ENCODE peak calls at places on chromosomes 1 and 21, in six cellular contexts. N is fibroblast of the conjunctiva, I is HT1080, T is MV-4-11, S is T-helper 22 cell, Z is stomach. M is an unnamed sample.
A peak's percentile ranks its signal among the peaks of the same experiment; 100 is the strongest.

GRCh38 chr1:29082519-29082918 is 41.2 kb downstream of the TMEM200B start:
- DNase-seq in Z (no peak), N (no peak), S (no peak), T (no peak), I (no peak), M (no peak)

GRCh38 chr1:17759114-17759513 is 4.0 kb downstream of the ACTL8 start:
- DNase-seq in Z (no peak), S (no peak), N (no peak), T (peak; percentile 18), I (peak; percentile 59), M (peak; percentile 45)

GRCh38 chr1:18632711-18633427 is 2.2 kb downstream of the PAX7 start:
- DNase-seq in N (no peak), I (no peak), T (no peak), Z (no peak), S (no peak), M (no peak)

GRCh38 chr1:33519240-33519884 is 46.9 kb downstream of the ZSCAN20 start:
- DNase-seq in S (no peak), Z (no peak), T (peak; percentile 9), I (no peak), N (no peak), M (peak; percentile 3)

GRCh38 chr1:234550341-234551031 is 59.5 kb downstream of the IRF2BP2 start:
- DNase-seq in T (no peak), Z (no peak), N (no peak), S (no peak), I (no peak), M (no peak)

GRCh38 chr1:13760921-13761320 is 60.9 kb downstream of the PRDM2 start:
- DNase-seq in N (no peak), S (no peak), T (no peak), I (no peak), Z (no peak), M (no peak)

GRCh38 chr1:84382127-84382526 is 16.2 kb upstream of the DNASE2B start:
- DNase-seq in Z (no peak), I (peak; percentile 64), T (no peak), S (no peak), N (no peak), M (no peak)

GRCh38 chr1:237817277-237817676 is 73.4 kb downstream of the ZP4 start:
- DNase-seq in N (no peak), T (no peak), S (no peak), Z (no peak), I (no peak), M (no peak)

GRCh38 chr1:59481915-59482505 is 185.1 kb downstream of the FGGY start:
- DNase-seq in S (no peak), T (no peak), I (no peak), N (no peak), Z (no peak), M (no peak)

GRCh38 chr1:110464340-110464739 is 13.4 kb downstream of the PROK1 start:
- DNase-seq in T (no peak), S (no peak), I (no peak), N (no peak), Z (no peak), M (no peak)

GRCh38 chr1:185499986-185500626 is 183.1 kb upstream of the IVNS1ABP start:
- DNase-seq in I (peak; percentile 89), T (no peak), N (peak; percentile 10), Z (no peak), S (no peak), M (no peak)

GRCh38 chr1:77421504-77422233 is 139.8 kb downstream of the AK5 start:
- DNase-seq in N (no peak), I (no peak), Z (no peak), T (peak; percentile 41), S (no peak), M (no peak)

GRCh38 chr1:70685300-70686286 is 274.5 kb downstream of the CTH start:
- DNase-seq in Z (peak; percentile 69), I (peak; percentile 54), S (no peak), N (peak; percentile 57), T (peak; percentile 67), M (peak; percentile 67)

GRCh38 chr1:30962609-30963508 is 54.3 kb upstream of the SDC3 start:
- DNase-seq in S (no peak), I (no peak), T (no peak), Z (no peak), N (no peak), M (peak; percentile 6)

GRCh38 chr21:46157396-46157986 is 2.1 kb upstream of the FTCD start:
- DNase-seq in Z (no peak), I (no peak), S (no peak), N (no peak), T (no peak), M (no peak)

GRCh38 chr1:24117722-24118409 is 5.9 kb upstream of the MYOM3 start:
- DNase-seq in S (no peak), I (peak; percentile 47), N (no peak), Z (peak; percentile 32), T (no peak), M (no peak)

GRCh38 chr1:169460193-169460833 is 25.4 kb downstream of the SLC19A2 start:
- DNase-seq in I (peak; percentile 3), T (no peak), N (no peak), Z (peak; percentile 28), S (no peak), M (no peak)

GRCh38 chr1:66623812-66624211 is 89.9 kb downstream of the SGIP1 start:
- DNase-seq in I (peak; percentile 70), N (peak; percentile 31), T (no peak), S (no peak), Z (no peak), M (no peak)

GRCh38 chr1:94927405-94928175 is 680 bp upstream of the CNN3 start:
- DNase-seq in N (no peak), Z (no peak), I (peak; percentile 38), T (no peak), S (no peak), M (no peak)

GRCh38 chr21:15023782-15024181 is 41.0 kb downstream of the NRIP1 start:
- DNase-seq in I (no peak), Z (no peak), S (no peak), T (no peak), N (no peak), M (no peak)

GRCh38 chr1:240597153-240597745 is 14.7 kb downstream of the GREM2 start:
- DNase-seq in T (no peak), N (no peak), Z (no peak), I (no peak), S (no peak), M (no peak)

GRCh38 chr1:112974646-112975045 is 18.6 kb upstream of the SLC16A1 start:
- DNase-seq in S (no peak), Z (no peak), T (no peak), I (no peak), N (no peak), M (no peak)

GRCh38 chr1:189708674-189709073 is 769.0 kb downstream of the BRINP3 start:
- DNase-seq in Z (no peak), T (no peak), I (peak; percentile 34), S (no peak), N (peak; percentile 2), M (peak; percentile 7)

GRCh38 chr21:32143222-32143939 is 135.5 kb downstream of the MIS18A start:
- DNase-seq in Z (no peak), S (no peak), T (no peak), N (peak; percentile 61), I (no peak), M (no peak)

GRCh38 chr1:201374376-201374775 is 3.1 kb downstream of the TNNT2 start:
- DNase-seq in I (no peak), T (no peak), S (no peak), N (no peak), Z (no peak), M (no peak)

GRCh38 chr21:42652527-42653491 is 612 bp upstream of the PDE9A start:
- DNase-seq in I (no peak), T (no peak), Z (peak; percentile 75), S (no peak), N (no peak), M (no peak)

GRCh38 chr1:236480758-236481436 is 42.9 kb upstream of the LGALS8 start:
- DNase-seq in I (no peak), T (no peak), N (no peak), Z (peak; percentile 69), S (no peak), M (no peak)

GRCh38 chr21:16117851-16118592 is 388.2 kb downstream of the USP25 start:
- DNase-seq in S (no peak), I (peak; percentile 39), T (no peak), Z (no peak), N (peak; percentile 84), M (no peak)

GRCh38 chr21:34865922-34866271 is 183.2 kb downstream of the RUNX1 start:
- DNase-seq in S (no peak), Z (no peak), T (peak; percentile 96), N (no peak), I (no peak), M (peak; percentile 91)

GRCh38 chr1:231106347-231106746 is 55.5 kb upstream of the TRIM67 start:
- DNase-seq in I (peak; percentile 78), Z (no peak), S (no peak), T (peak; percentile 34), N (peak; percentile 59), M (no peak)

GRCh38 chr1:194194724-194195123 is 1008.3 kb upstream of the B3GALT2 start:
- DNase-seq in I (peak; percentile 35), T (no peak), S (no peak), N (no peak), Z (no peak), M (no peak)

GRCh38 chr1:181083842-181084605 is 4.5 kb upstream of the IER5 start:
- DNase-seq in T (peak; percentile 91), I (peak; percentile 55), N (no peak), S (peak; percentile 19), Z (peak; percentile 62), M (peak; percentile 87)

GRCh38 chr1:77100870-77101269 is 118.4 kb downstream of the PIGK start:
- DNase-seq in T (no peak), I (no peak), Z (no peak), S (no peak), N (no peak), M (no peak)

GRCh38 chr1:111621050-111621449 is 1.5 kb downstream of the RAP1A start:
- DNase-seq in S (no peak), I (no peak), T (peak; percentile 32), N (no peak), Z (no peak), M (peak; percentile 48)

GRCh38 chr1:169312084-169312954 is 55.3 kb downstream of the NME7 start:
- DNase-seq in N (peak; percentile 68), T (peak; percentile 96), Z (no peak), S (peak; percentile 2), I (peak; percentile 98), M (peak; percentile 89)

GRCh38 chr1:12208764-12209494 is 20.9 kb upstream of the VPS13D start:
- DNase-seq in S (peak; percentile 51), I (peak; percentile 72), Z (peak; percentile 91), N (peak; percentile 71), T (peak; percentile 57), M (peak; percentile 82)

GRCh38 chr1:33045814-33046213 is 9.1 kb upstream of the AK2 start:
- DNase-seq in Z (no peak), T (peak; percentile 82), N (no peak), S (no peak), I (no peak), M (peak; percentile 93)

GRCh38 chr1:61956012-61956645 is 213.8 kb downstream of the PATJ start:
- DNase-seq in I (no peak), Z (no peak), S (no peak), T (no peak), N (no peak), M (no peak)

GRCh38 chr1:228150458-228151169 is 884 bp downstream of the GJC2 start:
- DNase-seq in S (no peak), N (peak; percentile 87), T (no peak), Z (no peak), I (no peak), M (no peak)

M was measured in NB4.